ENCODE peak calls at places on chromosomes 16 and 17, in four cellular contexts. One of them, this sample, is unnamed.

GRCh38 chr17:62775876-62776275 is 32.2 kb downstream of the MARCHF10 start:
- DNase-seq in nucleus accumbens: no peak
- DNase-seq in Kasumi-1: no peak
- DNase-seq in activated T-helper 9 cell treated with anti-CD3 and anti-CD28 coated beads, Interleukin-2, amount 50 U/mL, for 16 hours: no peak
- DNase-seq in this sample: no peak

GRCh38 chr17:59620518-59621259 is 994 bp downstream of the CLTC start:
- DNase-seq in nucleus accumbens: peak
- DNase-seq in Kasumi-1: peak
- DNase-seq in activated T-helper 9 cell treated with anti-CD3 and anti-CD28 coated beads, Interleukin-2, amount 50 U/mL, for 16 hours: peak
- DNase-seq in this sample: peak

GRCh38 chr17:63153488-63153887 is 187.5 kb downstream of the TANC2 start:
- DNase-seq in nucleus accumbens: no peak
- DNase-seq in Kasumi-1: no peak
- DNase-seq in activated T-helper 9 cell treated with anti-CD3 and anti-CD28 coated beads, Interleukin-2, amount 50 U/mL, for 16 hours: no peak
- DNase-seq in this sample: no peak

GRCh38 chr16:31874354-31875111 is 926 bp downstream of the ZNF267 start:
- DNase-seq in nucleus accumbens: no peak
- DNase-seq in Kasumi-1: peak
- DNase-seq in activated T-helper 9 cell treated with anti-CD3 and anti-CD28 coated beads, Interleukin-2, amount 50 U/mL, for 16 hours: peak
- DNase-seq in this sample: peak

GRCh38 chr17:6269474-6269873 is 165.4 kb downstream of the AIPL1 start:
- DNase-seq in nucleus accumbens: no peak
- DNase-seq in Kasumi-1: peak
- DNase-seq in activated T-helper 9 cell treated with anti-CD3 and anti-CD28 coated beads, Interleukin-2, amount 50 U/mL, for 16 hours: no peak
- DNase-seq in this sample: no peak

GRCh38 chr16:29876578-29877249 is 13.7 kb upstream of the CDIPT start:
- DNase-seq in nucleus accumbens: no peak
- DNase-seq in Kasumi-1: no peak
- DNase-seq in activated T-helper 9 cell treated with anti-CD3 and anti-CD28 coated beads, Interleukin-2, amount 50 U/mL, for 16 hours: no peak
- DNase-seq in this sample: no peak

GRCh38 chr17:14487068-14487467 is 186.2 kb downstream of the HS3ST3B1 start:
- DNase-seq in nucleus accumbens: no peak
- DNase-seq in Kasumi-1: no peak
- DNase-seq in activated T-helper 9 cell treated with anti-CD3 and anti-CD28 coated beads, Interleukin-2, amount 50 U/mL, for 16 hours: no peak
- DNase-seq in this sample: no peak

GRCh38 chr16:66703359-66704215 is 7.0 kb upstream of the CMTM4 start:
- DNase-seq in nucleus accumbens: no peak
- DNase-seq in Kasumi-1: no peak
- DNase-seq in activated T-helper 9 cell treated with anti-CD3 and anti-CD28 coated beads, Interleukin-2, amount 50 U/mL, for 16 hours: no peak
- DNase-seq in this sample: no peak

GRCh38 chr16:67767953-67768352 is 38.4 kb downstream of the RANBP10 start:
- DNase-seq in nucleus accumbens: no peak
- DNase-seq in Kasumi-1: no peak
- DNase-seq in activated T-helper 9 cell treated with anti-CD3 and anti-CD28 coated beads, Interleukin-2, amount 50 U/mL, for 16 hours: no peak
- DNase-seq in this sample: no peak

GRCh38 chr16:25523183-25523582 is 168.6 kb upstream of the HS3ST4 start:
- DNase-seq in nucleus accumbens: no peak
- DNase-seq in Kasumi-1: no peak
- DNase-seq in activated T-helper 9 cell treated with anti-CD3 and anti-CD28 coated beads, Interleukin-2, amount 50 U/mL, for 16 hours: no peak
- DNase-seq in this sample: no peak

GRCh38 chr17:7004398-7005253 is 7.8 kb upstream of the RNASEK start:
- DNase-seq in nucleus accumbens: no peak
- DNase-seq in Kasumi-1: peak
- DNase-seq in activated T-helper 9 cell treated with anti-CD3 and anti-CD28 coated beads, Interleukin-2, amount 50 U/mL, for 16 hours: no peak
- DNase-seq in this sample: peak

GRCh38 chr17:10117581-10118001 is 80.8 kb downstream of the GAS7 start:
- DNase-seq in nucleus accumbens: peak
- DNase-seq in Kasumi-1: no peak
- DNase-seq in activated T-helper 9 cell treated with anti-CD3 and anti-CD28 coated beads, Interleukin-2, amount 50 U/mL, for 16 hours: no peak
- DNase-seq in this sample: no peak

GRCh38 chr16:68715471-68715870 is 21.6 kb upstream of the CDH1 start:
- DNase-seq in nucleus accumbens: no peak
- DNase-seq in Kasumi-1: no peak
- DNase-seq in activated T-helper 9 cell treated with anti-CD3 and anti-CD28 coated beads, Interleukin-2, amount 50 U/mL, for 16 hours: no peak
- DNase-seq in this sample: no peak

GRCh38 chr17:15920758-15921239 is 24.1 kb upstream of the ADORA2B start:
- DNase-seq in nucleus accumbens: no peak
- DNase-seq in Kasumi-1: no peak
- DNase-seq in activated T-helper 9 cell treated with anti-CD3 and anti-CD28 coated beads, Interleukin-2, amount 50 U/mL, for 16 hours: no peak
- DNase-seq in this sample: no peak

GRCh38 chr16:55326261-55326802 is 2.3 kb downstream of the IRX6 start:
- DNase-seq in nucleus accumbens: no peak
- DNase-seq in Kasumi-1: no peak
- DNase-seq in activated T-helper 9 cell treated with anti-CD3 and anti-CD28 coated beads, Interleukin-2, amount 50 U/mL, for 16 hours: no peak
- DNase-seq in this sample: no peak

GRCh38 chr17:67487506-67487905 is 110.4 kb downstream of the PITPNC1 start:
- DNase-seq in nucleus accumbens: no peak
- DNase-seq in Kasumi-1: no peak
- DNase-seq in activated T-helper 9 cell treated with anti-CD3 and anti-CD28 coated beads, Interleukin-2, amount 50 U/mL, for 16 hours: no peak
- DNase-seq in this sample: no peak

GRCh38 chr17:34797724-34798123 is 163.5 kb downstream of the CCT6B start:
- DNase-seq in nucleus accumbens: no peak
- DNase-seq in Kasumi-1: peak
- DNase-seq in activated T-helper 9 cell treated with anti-CD3 and anti-CD28 coated beads, Interleukin-2, amount 50 U/mL, for 16 hours: no peak
- DNase-seq in this sample: no peak

GRCh38 chr17:52837502-52837901 is 679.0 kb upstream of the CA10 start:
- DNase-seq in nucleus accumbens: no peak
- DNase-seq in Kasumi-1: no peak
- DNase-seq in activated T-helper 9 cell treated with anti-CD3 and anti-CD28 coated beads, Interleukin-2, amount 50 U/mL, for 16 hours: no peak
- DNase-seq in this sample: no peak

GRCh38 chr16:24753437-24753836 is 24.0 kb downstream of the TNRC6A start:
- DNase-seq in nucleus accumbens: no peak
- DNase-seq in Kasumi-1: no peak
- DNase-seq in activated T-helper 9 cell treated with anti-CD3 and anti-CD28 coated beads, Interleukin-2, amount 50 U/mL, for 16 hours: no peak
- DNase-seq in this sample: no peak

GRCh38 chr17:17681744-17682292 is 560 bp downstream of the RAI1 start:
- DNase-seq in nucleus accumbens: peak
- DNase-seq in Kasumi-1: no peak
- DNase-seq in activated T-helper 9 cell treated with anti-CD3 and anti-CD28 coated beads, Interleukin-2, amount 50 U/mL, for 16 hours: no peak
- DNase-seq in this sample: no peak

GRCh38 chr16:29107299-29107698 is 122.4 kb downstream of the LAT start:
- DNase-seq in nucleus accumbens: no peak
- DNase-seq in Kasumi-1: no peak
- DNase-seq in activated T-helper 9 cell treated with anti-CD3 and anti-CD28 coated beads, Interleukin-2, amount 50 U/mL, for 16 hours: no peak
- DNase-seq in this sample: peak

GRCh38 chr17:81128774-81129173 is 36.5 kb upstream of the PVALEF start:
- DNase-seq in nucleus accumbens: peak
- DNase-seq in Kasumi-1: no peak
- DNase-seq in activated T-helper 9 cell treated with anti-CD3 and anti-CD28 coated beads, Interleukin-2, amount 50 U/mL, for 16 hours: no peak
- DNase-seq in this sample: no peak

GRCh38 chr17:17189559-17189958 is 16.6 kb downstream of the PLD6 start:
- DNase-seq in nucleus accumbens: no peak
- DNase-seq in Kasumi-1: no peak
- DNase-seq in activated T-helper 9 cell treated with anti-CD3 and anti-CD28 coated beads, Interleukin-2, amount 50 U/mL, for 16 hours: no peak
- DNase-seq in this sample: no peak

GRCh38 chr17:3603119-3603869 is 5.9 kb downstream of the TRPV1 start:
- DNase-seq in nucleus accumbens: no peak
- DNase-seq in Kasumi-1: no peak
- DNase-seq in activated T-helper 9 cell treated with anti-CD3 and anti-CD28 coated beads, Interleukin-2, amount 50 U/mL, for 16 hours: no peak
- DNase-seq in this sample: no peak

GRCh38 chr16:78900039-78900811 is 700.3 kb downstream of the MAF start:
- DNase-seq in nucleus accumbens: no peak
- DNase-seq in Kasumi-1: no peak
- DNase-seq in activated T-helper 9 cell treated with anti-CD3 and anti-CD28 coated beads, Interleukin-2, amount 50 U/mL, for 16 hours: no peak
- DNase-seq in this sample: no peak

GRCh38 chr17:50687200-50688066 is 20.3 kb downstream of the ANKRD40 start:
- DNase-seq in nucleus accumbens: no peak
- DNase-seq in Kasumi-1: no peak
- DNase-seq in activated T-helper 9 cell treated with anti-CD3 and anti-CD28 coated beads, Interleukin-2, amount 50 U/mL, for 16 hours: no peak
- DNase-seq in this sample: no peak

GRCh38 chr17:47829870-47830269 is 1.5 kb downstream of the MRPL10 start:
- DNase-seq in nucleus accumbens: no peak
- DNase-seq in Kasumi-1: no peak
- DNase-seq in activated T-helper 9 cell treated with anti-CD3 and anti-CD28 coated beads, Interleukin-2, amount 50 U/mL, for 16 hours: peak
- DNase-seq in this sample: no peak

GRCh38 chr17:36877001-36877400 is 60.3 kb upstream of the LHX1 start:
- DNase-seq in nucleus accumbens: no peak
- DNase-seq in Kasumi-1: no peak
- DNase-seq in activated T-helper 9 cell treated with anti-CD3 and anti-CD28 coated beads, Interleukin-2, amount 50 U/mL, for 16 hours: no peak
- DNase-seq in this sample: no peak

GRCh38 chr16:82832861-82833260 is 206.1 kb downstream of the CDH13 start:
- DNase-seq in nucleus accumbens: no peak
- DNase-seq in Kasumi-1: no peak
- DNase-seq in activated T-helper 9 cell treated with anti-CD3 and anti-CD28 coated beads, Interleukin-2, amount 50 U/mL, for 16 hours: no peak
- DNase-seq in this sample: no peak